ENCODE peak calls at places on chromosome 3, in four cellular contexts. I, K, O and C are unnamed samples.

GRCh38 chr3:72152551-72153476 is 367.9 kb upstream of the PROK2 start:
- DNase-seq in I (peak), K (peak), O (peak), C (peak)

GRCh38 chr3:184656991-184657669 is 54.7 kb downstream of the MAGEF1 start:
- DNase-seq in I (peak), K (peak), O (no peak), C (no peak)

GRCh38 chr3:38637906-38638305 is 11.6 kb downstream of the SCN5A start:
- DNase-seq in I (no peak), K (no peak), O (no peak), C (no peak)

GRCh38 chr3:170869645-170870593 is at the start of gene RPL22L1:
- DNase-seq in I (peak), K (no peak), O (peak), C (no peak)

GRCh38 chr3:67509471-67510075 is 144.8 kb downstream of the SUCLG2 start:
- DNase-seq in I (no peak), K (no peak), O (no peak), C (no peak)

GRCh38 chr3:184710870-184711365 is 946 bp downstream of the MAGEF1 start:
- DNase-seq in I (no peak), K (no peak), O (no peak), C (no peak)

GRCh38 chr3:9770276-9770812 is 597 bp upstream of the CAMK1 start:
- DNase-seq in I (no peak), K (no peak), O (peak), C (no peak)

GRCh38 chr3:32758375-32758753 is 59.4 kb upstream of the TRIM71 start:
- DNase-seq in I (peak), K (no peak), O (no peak), C (no peak)

GRCh38 chr3:39260957-39261356 is 18.9 kb downstream of the CX3CR1 start:
- DNase-seq in I (peak), K (peak), O (peak), C (peak)

GRCh38 chr3:12869025-12869695 is 27.8 kb upstream of the RPL32 start:
- DNase-seq in I (no peak), K (peak), O (no peak), C (no peak)

GRCh38 chr3:55894605-55895004 is 407.5 kb upstream of the WNT5A start:
- DNase-seq in I (no peak), K (peak), O (no peak), C (no peak)

GRCh38 chr3:126883241-126883640 is 99.7 kb upstream of the PLXNA1 start:
- DNase-seq in I (no peak), K (no peak), O (no peak), C (no peak)

GRCh38 chr3:95350066-95350465 is 1287.2 kb downstream of the NSUN3 start:
- DNase-seq in I (no peak), K (no peak), O (no peak), C (no peak)

GRCh38 chr3:49611291-49611690 is 57.0 kb downstream of the BSN start:
- DNase-seq in I (no peak), K (no peak), O (no peak), C (no peak)

GRCh38 chr3:14097616-14098391 is 26.9 kb downstream of the CHCHD4 start:
- DNase-seq in I (no peak), K (no peak), O (no peak), C (no peak)

GRCh38 chr3:81214626-81215025 is 546.8 kb downstream of the GBE1 start:
- DNase-seq in I (no peak), K (no peak), O (no peak), C (no peak)

GRCh38 chr3:37320276-37320675 is 145.9 kb upstream of the LRRFIP2 start:
- DNase-seq in I (no peak), K (no peak), O (no peak), C (no peak)

GRCh38 chr3:168620854-168621253 is 525.1 kb upstream of the GOLIM4 start:
- DNase-seq in I (no peak), K (peak), O (no peak), C (peak)

GRCh38 chr3:40677321-40677720 is 152.6 kb downstream of the ZNF621 start:
- DNase-seq in I (no peak), K (peak), O (no peak), C (no peak)

GRCh38 chr3:174358252-174358651 is 500.9 kb upstream of the NAALADL2 start:
- DNase-seq in I (no peak), K (no peak), O (no peak), C (no peak)

GRCh38 chr3:151593923-151594322 is 133.1 kb upstream of the IGSF10 start:
- DNase-seq in I (no peak), K (no peak), O (no peak), C (no peak)

GRCh38 chr3:138340511-138340910 is 7.9 kb upstream of the MRAS start:
- DNase-seq in I (no peak), K (no peak), O (no peak), C (no peak)

GRCh38 chr3:119375106-119375505 is 80.9 kb downstream of the ARHGAP31 start:
- DNase-seq in I (no peak), K (no peak), O (no peak), C (no peak)

GRCh38 chr3:55570361-55570760 is 83.3 kb upstream of the WNT5A start:
- DNase-seq in I (no peak), K (no peak), O (peak), C (no peak)

GRCh38 chr3:87503901-87504498 is 227.6 kb upstream of the POU1F1 start:
- DNase-seq in I (peak), K (peak), O (no peak), C (peak)

GRCh38 chr3:190345027-190345821 is 23.0 kb upstream of the CLDN1 start:
- DNase-seq in I (peak), K (no peak), O (no peak), C (no peak)

GRCh38 chr3:194447161-194447560 is 39.6 kb downstream of the ATP13A3 start:
- DNase-seq in I (no peak), K (no peak), O (no peak), C (no peak)

GRCh38 chr3:137714551-137714950 is 49.6 kb upstream of the SOX14 start:
- DNase-seq in I (no peak), K (no peak), O (no peak), C (no peak)

GRCh38 chr3:145125307-145125706 is 1035.7 kb downstream of the PLOD2 start:
- DNase-seq in I (no peak), K (no peak), O (no peak), C (no peak)

GRCh38 chr3:128548011-128548410 is 55.0 kb upstream of the GATA2 start:
- DNase-seq in I (no peak), K (no peak), O (no peak), C (no peak)

GRCh38 chr3:75265897-75266296 is 398.2 kb upstream of the FRG2C start:
- DNase-seq in I (no peak), K (no peak), O (no peak), C (no peak)

GRCh38 chr3:157921767-157922166 is 184.5 kb downstream of the SHOX2 start:
- DNase-seq in I (no peak), K (peak), O (no peak), C (peak)

GRCh38 chr3:166456291-166456690 is 619.1 kb upstream of the BCHE start:
- DNase-seq in I (no peak), K (no peak), O (no peak), C (no peak)

GRCh38 chr3:150253622-150254021 is 154.5 kb upstream of the TSC22D2 start:
- DNase-seq in I (no peak), K (peak), O (no peak), C (no peak)

GRCh38 chr3:106518516-106518915 is 649.7 kb upstream of the CBLB start:
- DNase-seq in I (no peak), K (no peak), O (no peak), C (no peak)

GRCh38 chr3:8538904-8539303 is 37.3 kb downstream of the LMCD1 start:
- DNase-seq in I (no peak), K (no peak), O (no peak), C (no peak)

GRCh38 chr3:149343951-149344350 is 10.5 kb upstream of the TM4SF18 start:
- DNase-seq in I (no peak), K (peak), O (no peak), C (no peak)